ENCODE peak calls at places on chromosome 20, in six cellular contexts. W is AG04450; M is sigmoid colon; I is CD8-positive, alpha-beta T cell; C is foreskin fibroblast; T is transverse colon. H is an unnamed sample.

GRCh38 chr20:46078954-46079353 is 10.8 kb downstream of the NCOA5 start:
- DNase-seq in W (no peak), M (no peak), I (no peak), C (no peak), T (no peak), H (no peak)

GRCh38 chr20:7379621-7380220 is 560.5 kb downstream of the HAO1 start:
- DNase-seq in W (no peak), M (no peak), I (no peak), C (peak), T (no peak), H (no peak)

GRCh38 chr20:42837456-42837855 is 352.2 kb downstream of the PTPRT start:
- DNase-seq in W (no peak), M (no peak), I (no peak), C (no peak), T (no peak), H (no peak)

GRCh38 chr20:38012332-38012731 is 20.9 kb downstream of the TTI1 start:
- DNase-seq in W (no peak), M (no peak), I (no peak), C (no peak), T (no peak), H (no peak)

GRCh38 chr20:34074101-34074760 is 37.8 kb downstream of the EIF2S2 start:
- DNase-seq in W (no peak), M (peak), I (no peak), C (peak), T (no peak), H (no peak)

GRCh38 chr20:42204261-42204660 is 586.1 kb upstream of the CHD6 start:
- DNase-seq in W (no peak), M (no peak), I (no peak), C (no peak), T (no peak), H (no peak)

GRCh38 chr20:60057866-60058807 is 99.9 kb downstream of the CDH26 start:
- DNase-seq in W (no peak), M (peak), I (peak), C (no peak), T (peak), H (no peak)

GRCh38 chr20:31368301-31368700 is at the start of gene DEFB118:
- DNase-seq in W (no peak), M (no peak), I (no peak), C (no peak), T (no peak), H (no peak)

GRCh38 chr20:1648101-1648500 is 9.5 kb downstream of the SIRPG start:
- DNase-seq in W (no peak), M (no peak), I (no peak), C (no peak), T (no peak), H (no peak)
- TF ChIP-seq CTCF in W (no peak), M (no peak), I (no peak), C (no peak), T (no peak), H (no peak)

GRCh38 chr20:13868331-13868730 is 83.5 kb downstream of the NDUFAF5 start:
- DNase-seq in W (no peak), M (no peak), I (no peak), C (peak), T (no peak), H (no peak)

GRCh38 chr20:13865825-13866351 is 81.1 kb downstream of the NDUFAF5 start:
- DNase-seq in W (no peak), M (no peak), I (no peak), C (peak), T (no peak), H (no peak)

GRCh38 chr20:13874269-13875158 is 89.7 kb downstream of the NDUFAF5 start:
- DNase-seq in W (no peak), M (no peak), I (no peak), C (no peak), T (no peak), H (no peak)

GRCh38 chr20:13873814-13874213 is 89.0 kb downstream of the NDUFAF5 start:
- DNase-seq in W (no peak), M (no peak), I (no peak), C (no peak), T (no peak), H (no peak)

DNA sequence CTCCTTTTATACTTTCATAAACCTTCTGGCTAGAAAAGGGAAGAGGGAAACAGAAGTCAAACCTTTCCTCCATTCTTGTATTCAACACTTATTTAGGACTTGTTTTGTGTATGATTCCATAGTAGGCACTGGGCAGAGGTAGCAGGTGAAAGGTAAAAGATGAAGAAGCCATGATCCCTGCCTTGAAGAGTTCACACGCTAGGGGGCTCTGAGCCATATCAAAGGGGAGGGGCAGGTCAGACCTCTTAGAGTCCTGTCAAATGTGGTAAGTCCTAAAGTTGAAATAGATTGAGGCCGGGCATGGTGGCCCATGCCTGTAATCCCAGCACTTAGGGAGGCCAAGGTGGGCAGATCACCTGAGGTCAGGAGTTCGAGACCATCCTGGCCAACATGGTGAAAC is 85.5 kb downstream of the NDUFAF5 start:
- DNase-seq in W (no peak), M (no peak), I (no peak), C (no peak), T (no peak), H (no peak)
- TF ChIP-seq CTCF in W (no peak), M (no peak), I (no peak), C (no peak), T (no peak), H (no peak)

GRCh38 chr20:62362991-62363919 is 3.9 kb downstream of the LAMA5 start:
- DNase-seq in W (no peak), M (peak), I (no peak), C (no peak), T (peak), H (peak)
- TF ChIP-seq CTCF in W (no peak), M (no peak), I (no peak), C (no peak), T (no peak), H (no peak)

GRCh38 chr20:58892126-58892931 is 39.8 kb downstream of the GNAS start:
- DNase-seq in W (no peak), M (peak), I (peak), C (peak), T (peak), H (peak)
- TF ChIP-seq CTCF in W (no peak), M (no peak), I (no peak), C (no peak), T (no peak), H (no peak)

GRCh38 chr20:20406306-20406705 is 38.4 kb downstream of the INSM1 start:
- DNase-seq in W (no peak), M (no peak), I (no peak), C (no peak), T (no peak), H (no peak)

GRCh38 chr20:20409326-20409725 is 41.4 kb downstream of the INSM1 start:
- DNase-seq in W (no peak), M (no peak), I (no peak), C (no peak), T (no peak), H (no peak)

GRCh38 chr20:20405619-20406018 is 37.7 kb downstream of the INSM1 start:
- DNase-seq in W (no peak), M (no peak), I (no peak), C (no peak), T (no peak), H (no peak)

GRCh38 chr20:20410678-20411077 is 42.8 kb downstream of the INSM1 start:
- DNase-seq in W (no peak), M (no peak), I (no peak), C (no peak), T (peak), H (no peak)

DNA sequence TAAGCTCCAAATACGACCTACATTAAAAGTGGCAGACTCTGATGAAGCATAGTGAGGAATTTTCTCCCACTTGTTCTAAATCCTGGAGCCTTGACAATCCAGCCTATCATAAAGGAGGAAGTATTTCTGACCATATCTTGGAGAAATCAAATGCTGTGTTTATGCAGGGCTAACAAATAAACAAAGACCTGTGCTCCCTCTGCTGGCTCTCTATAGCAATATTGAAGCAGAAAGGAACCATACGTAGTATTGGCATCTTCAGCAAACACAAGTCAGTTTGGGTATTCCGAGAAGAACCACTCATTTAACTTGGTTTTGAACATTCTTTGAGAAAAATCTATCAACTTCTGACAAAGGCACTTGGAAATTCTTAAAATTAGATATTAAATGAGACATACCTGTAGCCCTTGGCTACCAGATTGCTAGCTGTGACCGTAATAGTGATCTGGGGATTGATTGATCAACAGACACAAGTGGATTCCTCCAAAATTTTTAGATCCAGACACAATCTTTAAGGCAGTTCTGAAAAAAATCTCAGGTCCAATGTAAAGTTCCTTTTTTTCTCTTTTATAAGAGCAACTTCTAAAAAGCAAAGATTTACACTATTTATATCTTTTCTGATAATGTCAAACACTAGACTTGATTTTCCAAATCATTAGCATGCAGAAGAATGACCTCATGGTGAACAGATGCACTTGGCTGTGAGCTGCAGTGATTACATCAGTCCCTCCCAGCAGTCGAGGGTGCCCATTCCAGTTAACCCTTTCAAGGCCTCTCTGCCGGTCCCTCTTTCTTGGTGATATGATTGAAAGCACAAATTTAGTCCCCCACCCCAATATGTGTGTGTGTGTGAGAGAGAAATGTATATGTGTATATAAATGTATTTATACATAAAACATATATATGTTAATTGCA is 40.2 kb downstream of the INSM1 start:
- DNase-seq in W (no peak), M (no peak), I (no peak), C (no peak), T (no peak), H (no peak)
- TF ChIP-seq CTCF in W (peak), M (no peak), I (no peak), C (peak), T (no peak), H (no peak)

GRCh38 chr20:50845566-50846211 is 50.8 kb downstream of the BCAS4 start:
- DNase-seq in W (no peak), M (no peak), I (no peak), C (no peak), T (no peak), H (no peak)

GRCh38 chr20:50844430-50845100 is 49.7 kb downstream of the BCAS4 start:
- DNase-seq in W (peak), M (no peak), I (peak), C (peak), T (no peak), H (peak)

GRCh38 chr20:50842821-50843220 is 48.0 kb downstream of the BCAS4 start:
- DNase-seq in W (no peak), M (no peak), I (no peak), C (no peak), T (no peak), H (no peak)

GRCh38 chr20:50838707-50839385 is 44.0 kb downstream of the BCAS4 start:
- DNase-seq in W (no peak), M (no peak), I (no peak), C (no peak), T (no peak), H (no peak)

GRCh38 chr20:50843331-50844276 is 48.7 kb downstream of the BCAS4 start:
- DNase-seq in W (no peak), M (no peak), I (no peak), C (no peak), T (no peak), H (no peak)
- TF ChIP-seq CTCF in W (no peak), M (no peak), I (no peak), C (no peak), T (no peak), H (no peak)

GRCh38 chr20:36591854-36592641 is 13.5 kb upstream of the RAB5IF start:
- DNase-seq in W (no peak), M (no peak), I (peak), C (no peak), T (no peak), H (peak)
- TF ChIP-seq CTCF in W (peak), M (no peak), I (no peak), C (peak), T (peak), H (peak)

GRCh38 chr20:24102290-24102689 is 113.7 kb upstream of the GGTLC1 start:
- DNase-seq in W (no peak), M (no peak), I (peak), C (no peak), T (no peak), H (peak)
- TF ChIP-seq CTCF in W (peak), M (no peak), I (no peak), C (no peak), T (no peak), H (no peak)

DNA sequence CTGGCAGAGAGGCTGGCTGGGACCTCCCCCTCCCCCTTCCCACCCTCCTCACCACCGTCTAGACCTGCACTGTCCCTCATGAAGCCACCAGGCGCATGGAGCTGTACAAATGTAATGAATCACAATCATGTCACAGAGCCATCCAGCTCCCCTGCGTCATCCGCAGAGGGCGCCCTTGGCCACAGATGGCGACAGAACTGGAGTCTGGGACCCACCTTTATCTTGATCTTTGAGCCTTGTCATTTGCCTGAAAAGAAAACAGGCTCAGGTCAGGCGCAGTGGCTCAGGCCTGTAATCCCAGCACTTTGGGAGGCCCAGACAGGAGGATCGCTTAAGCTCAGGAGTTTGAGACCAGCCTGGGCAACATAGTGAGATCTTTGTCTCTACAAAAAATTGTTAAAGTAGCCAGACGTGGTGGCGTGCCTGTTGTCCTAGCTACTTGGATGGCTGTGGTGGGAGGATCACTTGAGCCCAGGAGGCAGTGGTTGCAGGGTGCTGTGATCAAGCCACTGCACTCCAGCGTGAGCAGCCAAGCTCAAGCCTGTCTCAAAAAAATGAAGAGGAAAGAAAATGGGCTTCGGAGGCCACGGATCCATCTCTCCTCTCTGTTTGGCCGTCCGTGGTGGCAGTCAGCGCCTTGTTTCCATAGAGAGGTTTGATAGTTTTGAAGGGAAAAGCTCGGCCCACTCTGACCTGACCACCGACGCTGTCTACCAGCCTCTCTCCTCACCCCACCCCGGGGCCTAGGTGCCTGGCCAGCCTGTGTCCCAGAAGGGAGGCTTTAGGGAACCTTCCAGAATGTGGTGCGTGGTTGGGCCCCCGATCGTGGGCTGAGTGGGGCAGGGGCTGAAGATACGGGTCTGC is 6.2 kb downstream of the COL9A3 start:
- DNase-seq in W (no peak), M (no peak), I (no peak), C (no peak), T (peak), H (peak)
- TF ChIP-seq CTCF in W (peak), M (no peak), I (no peak), C (peak), T (peak), H (peak)

H was measured in Calu3.